ENCODE peak calls at places on chromosomes 12 and 14, in nine cellular contexts. B is epithelial cell of prostate; L is endodermal cell; M is left ventricle myocardium inferior; Z is hepatocyte; C is CD8-positive, alpha-beta T cell; P is psoas muscle; I is tibial nerve; W is CD4-positive, CD25-positive, alpha-beta regulatory T cell. O is an unnamed sample.

GRCh38 chr12:98464155-98464554 is 51.2 kb upstream of the TMPO start:
- DNase-seq in C (no peak), M (no peak), I (no peak), P (no peak), Z (no peak), B (no peak), W (no peak), L (no peak), O (no peak)

GRCh38 chr14:52286659-52287649 is 19.5 kb downstream of the PTGDR start:
- DNase-seq in M (no peak), I (no peak), P (no peak), C (no peak), L (no peak), B (no peak), Z (no peak), W (peak; percentile 72), O (no peak)

GRCh38 chr14:35825968-35826217 is 245 bp upstream of the BRMS1L start:
- DNase-seq in M (no peak), W (no peak), P (no peak), Z (no peak), L (no peak), C (no peak), I (no peak), B (peak; percentile 84), O (no peak)

GRCh38 chr12:92968201-92968813 is 39.2 kb upstream of the EEA1 start:
- DNase-seq in C (no peak), M (no peak), L (no peak), P (no peak), I (no peak), W (no peak), B (no peak), Z (no peak), O (no peak)

GRCh38 chr12:65565601-65566560 is 258.4 kb upstream of the HMGA2 start:
- DNase-seq in M (no peak), B (peak; percentile 26), Z (peak; percentile 62), L (peak; percentile 78), C (no peak), I (no peak), P (no peak), W (no peak), O (peak; percentile 87)

GRCh38 chr14:104794099-104794498 is 1.4 kb downstream of the AKT1 start:
- DNase-seq in I (no peak), L (peak; percentile 85), P (no peak), Z (peak; percentile 67), B (peak; percentile 18), C (no peak), M (no peak), W (peak; percentile 47), O (peak; percentile 36)

GRCh38 chr14:68245146-68246073 is 425.8 kb downstream of the RAD51B start:
- DNase-seq in L (no peak), I (peak; percentile 39), M (no peak), W (no peak), P (no peak), C (no peak), B (no peak), Z (peak; percentile 57), O (no peak)

GRCh38 chr12:110343921-110344555 is 59.5 kb downstream of the ANAPC7 start:
- DNase-seq in L (peak; percentile 33), C (no peak), Z (no peak), B (no peak), W (no peak), P (no peak), I (no peak), M (no peak), O (no peak)

GRCh38 chr12:128190614-128191013 is 76.4 kb upstream of the TMEM132C start:
- DNase-seq in C (no peak), B (no peak), L (peak; percentile 91), Z (peak; percentile 28), P (no peak), M (no peak), I (no peak), W (no peak), O (no peak)

GRCh38 chr14:20219033-20219432 is 4.5 kb upstream of the OR11H6 start:
- DNase-seq in L (no peak), M (no peak), B (no peak), I (no peak), W (no peak), P (no peak), Z (no peak), C (no peak), O (no peak)

GRCh38 chr14:104677506-104678332 is 11.7 kb upstream of the INF2 start:
- DNase-seq in M (peak; percentile 82), B (peak; percentile 37), P (peak; percentile 84), Z (peak; percentile 86), L (peak; percentile 93), C (no peak), I (peak; percentile 61), W (peak; percentile 85), O (peak; percentile 88)

GRCh38 chr14:103141117-103141796 is 18.0 kb downstream of the TNFAIP2 start:
- DNase-seq in C (no peak), W (peak; percentile 26), B (no peak), Z (peak; percentile 46), M (no peak), I (no peak), L (peak; percentile 94), P (no peak), O (no peak)

GRCh38 chr12:27324452-27324999 is 8.1 kb upstream of the BMAL2 start:
- DNase-seq in I (no peak), C (no peak), Z (no peak), B (no peak), L (no peak), W (no peak), M (no peak), P (no peak), O (no peak)

GRCh38 chr12:27319848-27320247 is 12.8 kb upstream of the BMAL2 start:
- DNase-seq in P (no peak), Z (no peak), L (peak; percentile 54), M (no peak), C (no peak), W (no peak), B (no peak), I (no peak), O (no peak)

GRCh38 chr12:27316947-27317346 is 15.7 kb upstream of the BMAL2 start:
- DNase-seq in C (no peak), I (no peak), W (no peak), P (no peak), B (no peak), L (no peak), Z (no peak), M (no peak), O (peak; percentile 23)

DNA sequence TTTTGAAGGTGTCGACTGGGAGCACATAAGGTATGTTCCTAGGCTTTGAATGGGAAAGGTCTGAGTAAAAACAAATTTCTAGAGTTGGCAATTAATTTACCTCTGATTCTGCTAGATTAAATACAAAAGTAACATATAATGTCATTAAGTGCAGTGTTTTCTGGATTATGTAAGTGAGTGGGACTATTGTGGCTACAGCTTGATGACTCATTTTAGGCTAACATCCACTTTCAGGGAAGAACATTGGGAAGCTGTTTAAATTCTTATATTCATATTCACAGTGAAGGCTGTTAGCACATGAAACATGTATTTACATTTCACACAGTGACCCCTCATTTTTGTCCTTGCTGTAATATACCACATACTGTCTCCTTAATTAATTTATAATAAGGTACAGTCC is 13.2 kb upstream of the BMAL2 start:
- DNase-seq in I (no peak), M (no peak), W (no peak), B (no peak), Z (no peak), C (no peak), P (no peak), L (no peak), O (peak; percentile 20)
- H3K27ac ChIP-seq in I (no peak overlapping the region), M (no peak overlapping the region), W (no peak overlapping the region), B (peak overlapping the region; percentile 31), Z (no peak overlapping the region), C (no peak overlapping the region), P (no peak overlapping the region), L (no peak overlapping the region), O (peak overlapping the region; percentile 13)

GRCh38 chr14:65179918-65180724 is 77.8 kb upstream of the MAX start:
- DNase-seq in I (no peak), W (peak; percentile 46), P (peak; percentile 65), Z (no peak), M (peak; percentile 32), L (no peak), B (peak; percentile 87), C (no peak), O (peak; percentile 61)
- H3K27ac ChIP-seq in I (no peak overlapping the region), W (no peak overlapping the region), P (peak overlapping the region; percentile 33), Z (peak overlapping the region; percentile 60), M (peak overlapping the region; percentile 27), L (no peak overlapping the region), B (peak overlapping the region; percentile 81), C (no peak overlapping the region), O (no peak overlapping the region)

DNA sequence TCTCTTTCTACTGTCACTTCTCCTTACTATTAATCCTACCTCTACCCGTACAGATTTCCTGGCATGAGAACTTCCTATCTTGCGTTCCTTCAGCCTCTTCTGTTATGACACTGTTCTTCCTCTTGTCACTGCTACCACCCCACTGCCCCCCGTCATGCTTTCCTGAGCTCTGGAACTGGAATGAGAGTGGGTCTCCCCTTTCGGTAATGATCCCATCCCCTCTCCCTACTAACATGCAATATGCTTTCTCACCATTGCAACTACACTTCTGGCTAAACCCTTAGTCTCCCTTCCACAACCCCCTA is 4.9 kb upstream of the AP1G2 start:
- DNase-seq in C (no peak), I (no peak), P (no peak), L (no peak), M (no peak), Z (no peak), W (no peak), B (no peak), O (no peak)
- H3K27ac ChIP-seq in C (no peak overlapping the region), I (no peak overlapping the region), P (no peak overlapping the region), L (no peak overlapping the region), M (peak overlapping the region; percentile 19), Z (no peak overlapping the region), W (no peak overlapping the region), B (no peak overlapping the region), O (no peak overlapping the region)

GRCh38 chr12:108169671-108170070 is 40.6 kb downstream of the WSCD2 start:
- DNase-seq in I (no peak), Z (no peak), C (no peak), W (no peak), B (no peak), M (no peak), L (no peak), P (no peak), O (no peak)

GRCh38 chr12:108170164-108170563 is 41.1 kb downstream of the WSCD2 start:
- DNase-seq in L (no peak), B (no peak), Z (no peak), M (no peak), W (no peak), C (no peak), P (no peak), I (no peak), O (no peak)

GRCh38 chr12:108166505-108166904 is 37.4 kb downstream of the WSCD2 start:
- DNase-seq in Z (no peak), P (no peak), B (no peak), M (no peak), I (no peak), L (no peak), C (no peak), W (no peak), O (no peak)

GRCh38 chr12:108172033-108172432 is 42.9 kb downstream of the WSCD2 start:
- DNase-seq in L (no peak), W (no peak), I (no peak), M (no peak), C (no peak), B (no peak), P (no peak), Z (no peak), O (no peak)

DNA sequence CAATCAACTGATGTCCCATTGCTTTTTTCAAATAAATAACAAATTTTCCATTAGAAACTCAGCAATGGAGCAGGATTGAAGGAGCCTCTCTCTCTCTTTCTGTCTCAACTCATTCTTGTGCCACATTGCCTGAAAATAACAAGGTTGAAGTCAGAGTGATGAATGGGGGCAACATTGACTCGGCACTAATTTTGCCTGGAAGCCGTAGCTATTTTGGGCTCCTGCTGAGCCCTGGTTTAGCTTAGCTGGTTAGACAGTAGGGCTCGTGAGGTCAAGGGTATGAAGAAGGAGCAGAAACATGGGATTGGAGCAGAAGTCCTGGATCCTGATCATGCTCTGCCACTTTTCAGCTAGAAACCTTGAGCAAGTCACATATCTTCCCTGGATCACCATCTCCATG is 38.9 kb downstream of the WSCD2 start:
- DNase-seq in M (no peak), W (no peak), I (no peak), P (no peak), Z (no peak), C (no peak), L (no peak), B (no peak), O (no peak)
- H3K27ac ChIP-seq in M (no peak overlapping the region), W (no peak overlapping the region), I (no peak overlapping the region), P (no peak overlapping the region), Z (no peak overlapping the region), C (no peak overlapping the region), L (no peak overlapping the region), B (no peak overlapping the region), O (no peak overlapping the region)

O was measured in SJSA1.